ENCODE peak calls at places on chromosomes 6 and 20, in six cellular contexts. One of them, this sample, is unnamed.

GRCh38 chr20:49594143-49594928 is 26.4 kb upstream of the PTGIS start:
- DNase-seq in central memory CD4-positive, alpha-beta T cell: no peak
- DNase-seq in stimulated activated CD4-positive, alpha-beta T cell treated with anti-CD3 and anti-CD28 coated beads, Interleukin-15, amount 100 ng/mL, for 1 hour: peak
- DNase-seq in foreskin fibroblast: peak
- DNase-seq in AG04450: peak
- DNase-seq in activated CD4-positive, alpha-beta T cell treated with anti-CD3 and anti-CD28 coated beads, Interleukin-2, amount 10 ng/mL, durations not matched to agents 7 days and 5 days: peak
- DNase-seq in this sample: peak

GRCh38 chr6:142945071-142945445 is at the start of gene HIVEP2:
- DNase-seq in central memory CD4-positive, alpha-beta T cell: peak
- DNase-seq in stimulated activated CD4-positive, alpha-beta T cell treated with anti-CD3 and anti-CD28 coated beads, Interleukin-15, amount 100 ng/mL, for 1 hour: peak
- DNase-seq in foreskin fibroblast: peak
- DNase-seq in AG04450: peak
- DNase-seq in activated CD4-positive, alpha-beta T cell treated with anti-CD3 and anti-CD28 coated beads, Interleukin-2, amount 10 ng/mL, durations not matched to agents 7 days and 5 days: peak
- DNase-seq in this sample: no peak

GRCh38 chr20:5448449-5449118 is 131.8 kb upstream of the PROKR2 start:
- DNase-seq in central memory CD4-positive, alpha-beta T cell: peak
- DNase-seq in stimulated activated CD4-positive, alpha-beta T cell treated with anti-CD3 and anti-CD28 coated beads, Interleukin-15, amount 100 ng/mL, for 1 hour: no peak
- DNase-seq in foreskin fibroblast: peak
- DNase-seq in AG04450: peak
- DNase-seq in activated CD4-positive, alpha-beta T cell treated with anti-CD3 and anti-CD28 coated beads, Interleukin-2, amount 10 ng/mL, durations not matched to agents 7 days and 5 days: peak
- DNase-seq in this sample: no peak

GRCh38 chr20:44405785-44406571 is 50.5 kb downstream of the HNF4A start:
- DNase-seq in central memory CD4-positive, alpha-beta T cell: no peak
- DNase-seq in stimulated activated CD4-positive, alpha-beta T cell treated with anti-CD3 and anti-CD28 coated beads, Interleukin-15, amount 100 ng/mL, for 1 hour: no peak
- DNase-seq in foreskin fibroblast: no peak
- DNase-seq in AG04450: no peak
- DNase-seq in activated CD4-positive, alpha-beta T cell treated with anti-CD3 and anti-CD28 coated beads, Interleukin-2, amount 10 ng/mL, durations not matched to agents 7 days and 5 days: no peak
- DNase-seq in this sample: no peak

GRCh38 chr6:35318200-35318844 is 20.7 kb downstream of the DEF6 start:
- DNase-seq in central memory CD4-positive, alpha-beta T cell: no peak
- DNase-seq in stimulated activated CD4-positive, alpha-beta T cell treated with anti-CD3 and anti-CD28 coated beads, Interleukin-15, amount 100 ng/mL, for 1 hour: no peak
- DNase-seq in foreskin fibroblast: peak
- DNase-seq in AG04450: peak
- DNase-seq in activated CD4-positive, alpha-beta T cell treated with anti-CD3 and anti-CD28 coated beads, Interleukin-2, amount 10 ng/mL, durations not matched to agents 7 days and 5 days: no peak
- DNase-seq in this sample: no peak

GRCh38 chr20:14142171-14142570 is 146.9 kb downstream of the MACROD2 start:
- DNase-seq in central memory CD4-positive, alpha-beta T cell: no peak
- DNase-seq in stimulated activated CD4-positive, alpha-beta T cell treated with anti-CD3 and anti-CD28 coated beads, Interleukin-15, amount 100 ng/mL, for 1 hour: no peak
- DNase-seq in foreskin fibroblast: peak
- DNase-seq in AG04450: peak
- DNase-seq in activated CD4-positive, alpha-beta T cell treated with anti-CD3 and anti-CD28 coated beads, Interleukin-2, amount 10 ng/mL, durations not matched to agents 7 days and 5 days: no peak
- DNase-seq in this sample: peak

GRCh38 chr6:156164701-156165454 is 612.3 kb upstream of the ARID1B start:
- DNase-seq in central memory CD4-positive, alpha-beta T cell: no peak
- DNase-seq in stimulated activated CD4-positive, alpha-beta T cell treated with anti-CD3 and anti-CD28 coated beads, Interleukin-15, amount 100 ng/mL, for 1 hour: no peak
- DNase-seq in foreskin fibroblast: no peak
- DNase-seq in AG04450: no peak
- DNase-seq in activated CD4-positive, alpha-beta T cell treated with anti-CD3 and anti-CD28 coated beads, Interleukin-2, amount 10 ng/mL, durations not matched to agents 7 days and 5 days: no peak
- DNase-seq in this sample: no peak

GRCh38 chr6:17908831-17909230 is 78.6 kb downstream of the KIF13A start:
- DNase-seq in central memory CD4-positive, alpha-beta T cell: no peak
- DNase-seq in stimulated activated CD4-positive, alpha-beta T cell treated with anti-CD3 and anti-CD28 coated beads, Interleukin-15, amount 100 ng/mL, for 1 hour: no peak
- DNase-seq in foreskin fibroblast: no peak
- DNase-seq in AG04450: no peak
- DNase-seq in activated CD4-positive, alpha-beta T cell treated with anti-CD3 and anti-CD28 coated beads, Interleukin-2, amount 10 ng/mL, durations not matched to agents 7 days and 5 days: no peak
- DNase-seq in this sample: no peak

GRCh38 chr6:67640462-67640861 is 994.6 kb upstream of the ADGRB3 start:
- DNase-seq in central memory CD4-positive, alpha-beta T cell: no peak
- DNase-seq in stimulated activated CD4-positive, alpha-beta T cell treated with anti-CD3 and anti-CD28 coated beads, Interleukin-15, amount 100 ng/mL, for 1 hour: no peak
- DNase-seq in foreskin fibroblast: peak
- DNase-seq in AG04450: no peak
- DNase-seq in activated CD4-positive, alpha-beta T cell treated with anti-CD3 and anti-CD28 coated beads, Interleukin-2, amount 10 ng/mL, durations not matched to agents 7 days and 5 days: no peak
- DNase-seq in this sample: no peak

GRCh38 chr20:62860924-62861691 is 514 bp downstream of the TCFL5 start:
- DNase-seq in central memory CD4-positive, alpha-beta T cell: peak
- DNase-seq in stimulated activated CD4-positive, alpha-beta T cell treated with anti-CD3 and anti-CD28 coated beads, Interleukin-15, amount 100 ng/mL, for 1 hour: no peak
- DNase-seq in foreskin fibroblast: peak
- DNase-seq in AG04450: no peak
- DNase-seq in activated CD4-positive, alpha-beta T cell treated with anti-CD3 and anti-CD28 coated beads, Interleukin-2, amount 10 ng/mL, durations not matched to agents 7 days and 5 days: peak
- DNase-seq in this sample: no peak

This sample was measured in BJ.